ENCODE peak calls at places on chromosomes 1 and 21, in ten cellular contexts. H is body of pancreas, S is endothelial cell of umbilical vein, M is WERI-Rb-1, D is dorsolateral prefrontal cortex, Y is H9, G is AG04450, L is hepatocyte, N is OCI-LY7, X is breast epithelium. U is an unnamed sample.
A peak's percentile ranks its signal among the peaks of the same experiment; 100 is the strongest.

GRCh38 chr1:54353959-54354358 is 52.2 kb downstream of the SSBP3 start:
- DNase-seq in Y (no peak), L (no peak), M (no peak), S (no peak), N (no peak), H (no peak), X (no peak), D (no peak), G (no peak), U (no peak)

GRCh38 chr1:199688133-199688676 is 339.3 kb upstream of the NR5A2 start:
- DNase-seq in S (peak; percentile 78), Y (no peak), M (no peak), N (no peak), G (no peak), H (no peak), D (no peak), X (no peak), L (no peak), U (no peak)

GRCh38 chr1:231853588-231854207 is 227.1 kb downstream of the DISC1 start:
- DNase-seq in S (no peak), N (no peak), L (no peak), D (no peak), Y (no peak), G (no peak), X (no peak), H (no peak), M (no peak), U (no peak)

GRCh38 chr1:81113688-81114087 is 687.0 kb upstream of the ADGRL2 start:
- DNase-seq in N (no peak), D (no peak), S (no peak), Y (no peak), X (no peak), L (no peak), H (no peak), G (no peak), M (no peak), U (no peak)

GRCh38 chr1:94962745-94963265 is 35.9 kb upstream of the CNN3 start:
- DNase-seq in N (peak; percentile 86), H (peak; percentile 38), Y (no peak), S (peak; percentile 75), G (no peak), X (no peak), L (peak; percentile 68), D (no peak), M (no peak), U (no peak)

GRCh38 chr1:93839307-93839706 is 39.7 kb downstream of the DNTTIP2 start:
- DNase-seq in H (no peak), Y (no peak), M (no peak), S (no peak), X (no peak), N (no peak), L (no peak), G (peak; percentile 73), D (no peak), U (no peak)

GRCh38 chr1:25129380-25129779 is 102.9 kb downstream of the SYF2 start:
- DNase-seq in M (peak; percentile 31), S (no peak), X (no peak), L (no peak), G (no peak), D (no peak), Y (no peak), H (no peak), N (no peak), U (no peak)

GRCh38 chr1:179870870-179871269 is 6.7 kb downstream of the TOR1AIP2 start:
- DNase-seq in G (no peak), L (no peak), N (no peak), X (no peak), Y (no peak), S (no peak), M (no peak), D (no peak), H (no peak), U (no peak)

GRCh38 chr1:172697463-172698100 is 38.7 kb downstream of the FASLG start:
- DNase-seq in L (no peak), N (peak; percentile 4), S (no peak), Y (no peak), D (no peak), M (no peak), G (no peak), X (no peak), H (no peak), U (no peak)

GRCh38 chr1:173405758-173406344 is 71.3 kb upstream of the PRDX6 start:
- DNase-seq in L (no peak), N (no peak), S (no peak), G (no peak), H (no peak), M (no peak), Y (no peak), D (no peak), X (no peak), U (no peak)

GRCh38 chr1:30881266-30882181 is 27.0 kb downstream of the SDC3 start:
- DNase-seq in G (no peak), N (peak; percentile 68), H (no peak), S (no peak), Y (no peak), M (no peak), D (no peak), L (no peak), X (no peak), U (no peak)

GRCh38 chr1:92831368-92831761 is 475 bp upstream of the RPL5 start:
- DNase-seq in H (no peak), L (no peak), S (no peak), Y (peak; percentile 41), X (no peak), N (no peak), M (no peak), D (no peak), G (no peak), U (no peak)

GRCh38 chr1:23337869-23338268 is 6.2 kb downstream of the HNRNPR start:
- DNase-seq in G (no peak), X (no peak), H (no peak), N (no peak), M (no peak), S (no peak), D (no peak), L (no peak), Y (no peak), U (no peak)

GRCh38 chr21:45252448-45252925 is 35.2 kb downstream of the POFUT2 start:
- DNase-seq in M (no peak), S (no peak), L (no peak), G (no peak), D (no peak), X (no peak), H (no peak), Y (peak; percentile 16), N (no peak), U (no peak)

GRCh38 chr21:45546636-45547203 is 4.5 kb upstream of the SLC19A1 start:
- DNase-seq in H (no peak), Y (peak; percentile 6), S (no peak), X (peak; percentile 24), G (no peak), D (peak; percentile 21), M (no peak), L (no peak), N (no peak), U (no peak)

GRCh38 chr1:154944422-154945159 is 8.1 kb upstream of the PMVK start:
- DNase-seq in L (peak; percentile 78), X (no peak), G (no peak), H (no peak), D (no peak), N (no peak), Y (no peak), M (no peak), S (no peak), U (no peak)

GRCh38 chr1:206586501-206587445 is 25.5 kb downstream of the EIF2D start:
- DNase-seq in L (no peak), Y (no peak), N (no peak), M (no peak), X (no peak), H (peak; percentile 42), D (no peak), G (no peak), S (no peak), U (no peak)
- H3K27ac ChIP-seq in L (no peak overlapping the region), Y (no peak overlapping the region), N (no peak overlapping the region), M (no peak overlapping the region), X (peak overlapping the region; percentile 26), H (no peak overlapping the region), D (no peak overlapping the region), G (no peak overlapping the region), S (no peak overlapping the region), U (no peak overlapping the region)

GRCh38 chr1:202274611-202275010 is 67.1 kb downstream of the UBE2T start:
- DNase-seq in S (peak; percentile 48), H (no peak), G (no peak), L (peak; percentile 46), N (peak; percentile 47), X (no peak), M (peak; percentile 84), D (no peak), Y (peak; percentile 41), U (no peak)
- TF ChIP-seq CTCF in S (peak; percentile 74), H (peak; percentile 10), G (peak; percentile 39), L (peak; percentile 34), N (peak; percentile 74), X (no peak), M (peak; percentile 87), D (no peak), Y (peak; percentile 59), U (peak; percentile 31)

DNA sequence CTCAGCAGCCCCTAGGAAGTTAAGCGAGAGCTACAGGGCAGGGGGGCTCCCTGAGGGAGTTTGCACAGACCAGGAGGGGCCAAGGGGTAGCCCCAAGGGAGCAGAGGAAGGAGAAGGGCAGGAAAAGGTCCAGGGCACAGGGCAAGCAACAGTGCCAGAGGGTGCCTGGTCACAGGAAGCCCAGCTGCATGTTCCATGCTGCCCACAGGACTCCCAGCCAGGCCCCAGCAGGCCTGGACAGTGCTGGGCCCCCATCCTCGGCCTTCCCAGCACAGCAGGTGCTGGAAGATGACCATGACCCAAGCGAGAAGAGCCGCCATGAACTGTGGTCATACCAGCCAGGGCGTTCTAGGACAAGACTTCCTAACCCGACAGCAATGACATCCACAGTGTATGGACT is 11.0 kb downstream of the KLHL21 start:
- DNase-seq in X (no peak), M (no peak), L (no peak), D (no peak), H (no peak), G (no peak), Y (no peak), N (no peak), S (no peak), U (no peak)
- H3K27ac ChIP-seq in X (no peak overlapping the region), M (peak overlapping the region; percentile 92), L (no peak overlapping the region), D (no peak overlapping the region), H (no peak overlapping the region), G (no peak overlapping the region), Y (no peak overlapping the region), N (no peak overlapping the region), S (no peak overlapping the region), U (no peak overlapping the region)

DNA sequence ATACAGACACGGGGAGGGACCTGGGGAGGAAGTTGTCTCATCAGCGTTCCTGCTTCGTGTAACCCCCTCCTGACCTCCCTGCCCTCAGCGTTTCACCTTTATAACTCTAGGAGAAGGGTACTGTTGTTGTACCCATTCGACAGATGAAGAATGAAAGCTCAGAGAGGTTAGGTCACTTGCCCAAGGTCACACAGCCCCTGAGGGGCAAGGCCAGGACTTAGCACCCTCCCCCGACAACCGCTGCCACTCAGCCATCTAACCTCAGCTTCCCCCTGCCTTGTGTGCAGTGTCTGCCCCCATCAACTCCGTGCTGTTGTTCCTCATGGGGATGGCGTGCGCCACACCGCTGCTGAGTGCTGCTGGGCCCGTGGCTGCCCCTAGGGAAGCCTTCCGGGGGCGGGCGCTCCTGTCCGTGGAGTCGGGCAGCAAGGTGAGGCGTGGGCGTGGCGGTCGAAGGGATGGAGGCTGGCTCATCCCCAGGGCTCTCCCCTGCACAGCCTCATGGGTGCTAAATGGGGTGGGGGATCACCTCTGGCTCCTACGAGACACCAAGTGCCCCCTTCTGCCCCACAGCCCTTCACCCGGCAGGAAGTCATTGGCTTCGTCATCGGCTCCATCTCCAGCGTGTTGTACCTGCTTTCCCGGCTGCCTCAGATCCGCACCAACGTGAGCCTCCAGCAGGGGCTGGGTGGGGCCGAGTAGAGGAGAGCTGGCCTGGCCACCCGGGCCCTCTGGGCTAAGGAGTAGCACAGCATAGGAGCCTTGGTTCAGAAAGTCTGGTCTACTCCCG is 14.0 kb downstream of the SLC66A1 start:
- DNase-seq in S (no peak), X (no peak), H (no peak), M (no peak), D (no peak), N (no peak), L (no peak), Y (no peak), G (no peak), U (no peak)
- TF ChIP-seq CTCF in S (no peak), X (no peak), H (no peak), M (no peak), D (no peak), N (no peak), L (no peak), Y (no peak), G (no peak), U (no peak)